ENCODE peak calls at places on chromosomes 13 and 19, in four cellular contexts. One of them, this sample, is unnamed.

GRCh38 chr13:27183561-27184147 is 12.0 kb upstream of the USP12 start:
- DNase-seq in NCI-H774: no peak
- DNase-seq in immature natural killer cell: no peak
- DNase-seq in stimulated activated CD8-positive, alpha-beta memory T cell treated with anti-CD3 and anti-CD28 coated beads, Interleukin-4, amount 100 ng/mL, for 1 hour: no peak
- DNase-seq in this sample: no peak

GRCh38 chr13:109010912-109011311 is 381.5 kb downstream of the MYO16 start:
- DNase-seq in stimulated activated CD8-positive, alpha-beta memory T cell treated with anti-CD3 and anti-CD28 coated beads, Interleukin-4, amount 100 ng/mL, for 1 hour: no peak
- DNase-seq in immature natural killer cell: no peak
- DNase-seq in NCI-H774: no peak
- DNase-seq in this sample: no peak

GRCh38 chr13:48411281-48412099 is 1.4 kb downstream of the LPAR6 start:
- DNase-seq in stimulated activated CD8-positive, alpha-beta memory T cell treated with anti-CD3 and anti-CD28 coated beads, Interleukin-4, amount 100 ng/mL, for 1 hour: no peak
- DNase-seq in immature natural killer cell: peak
- DNase-seq in NCI-H774: no peak
- DNase-seq in this sample: peak

GRCh38 chr19:38658462-38659306 is 11.2 kb downstream of the ACTN4 start:
- DNase-seq in immature natural killer cell: no peak
- DNase-seq in stimulated activated CD8-positive, alpha-beta memory T cell treated with anti-CD3 and anti-CD28 coated beads, Interleukin-4, amount 100 ng/mL, for 1 hour: no peak
- DNase-seq in NCI-H774: peak
- DNase-seq in this sample: no peak

GRCh38 chr19:53140351-53140750 is 7.6 kb upstream of the ZNF415 start:
- DNase-seq in immature natural killer cell: no peak
- DNase-seq in stimulated activated CD8-positive, alpha-beta memory T cell treated with anti-CD3 and anti-CD28 coated beads, Interleukin-4, amount 100 ng/mL, for 1 hour: no peak
- DNase-seq in NCI-H774: no peak
- DNase-seq in this sample: no peak

GRCh38 chr19:6787393-6787792 is 14.9 kb downstream of the VAV1 start:
- DNase-seq in NCI-H774: no peak
- DNase-seq in immature natural killer cell: no peak
- DNase-seq in stimulated activated CD8-positive, alpha-beta memory T cell treated with anti-CD3 and anti-CD28 coated beads, Interleukin-4, amount 100 ng/mL, for 1 hour: no peak
- DNase-seq in this sample: no peak

GRCh38 chr13:45728759-45729158 is 26.6 kb downstream of the CBY2 start:
- DNase-seq in NCI-H774: no peak
- DNase-seq in immature natural killer cell: no peak
- DNase-seq in stimulated activated CD8-positive, alpha-beta memory T cell treated with anti-CD3 and anti-CD28 coated beads, Interleukin-4, amount 100 ng/mL, for 1 hour: no peak
- DNase-seq in this sample: peak

GRCh38 chr13:97256343-97256783 is 34.2 kb downstream of the MBNL2 start:
- DNase-seq in stimulated activated CD8-positive, alpha-beta memory T cell treated with anti-CD3 and anti-CD28 coated beads, Interleukin-4, amount 100 ng/mL, for 1 hour: no peak
- DNase-seq in immature natural killer cell: no peak
- DNase-seq in NCI-H774: no peak
- DNase-seq in this sample: no peak

GRCh38 chr19:45567609-45568008 is 17.0 kb downstream of the OPA3 start:
- DNase-seq in immature natural killer cell: no peak
- DNase-seq in stimulated activated CD8-positive, alpha-beta memory T cell treated with anti-CD3 and anti-CD28 coated beads, Interleukin-4, amount 100 ng/mL, for 1 hour: no peak
- DNase-seq in NCI-H774: no peak
- DNase-seq in this sample: no peak

GRCh38 chr13:33017410-33017929 is 1.2 kb downstream of the KL start:
- DNase-seq in stimulated activated CD8-positive, alpha-beta memory T cell treated with anti-CD3 and anti-CD28 coated beads, Interleukin-4, amount 100 ng/mL, for 1 hour: no peak
- DNase-seq in immature natural killer cell: peak
- DNase-seq in NCI-H774: no peak
- DNase-seq in this sample: peak

GRCh38 chr19:28700176-28700575 is 512.8 kb downstream of the UQCRFS1 start:
- DNase-seq in stimulated activated CD8-positive, alpha-beta memory T cell treated with anti-CD3 and anti-CD28 coated beads, Interleukin-4, amount 100 ng/mL, for 1 hour: no peak
- DNase-seq in NCI-H774: no peak
- DNase-seq in immature natural killer cell: no peak
- DNase-seq in this sample: no peak

GRCh38 chr13:19862511-19863313 is 737 bp downstream of the ZMYM5 start:
- DNase-seq in immature natural killer cell: peak
- DNase-seq in NCI-H774: no peak
- DNase-seq in stimulated activated CD8-positive, alpha-beta memory T cell treated with anti-CD3 and anti-CD28 coated beads, Interleukin-4, amount 100 ng/mL, for 1 hour: peak
- DNase-seq in this sample: peak

GRCh38 chr19:15218501-15218900 is 13.7 kb downstream of the EPHX3 start:
- DNase-seq in stimulated activated CD8-positive, alpha-beta memory T cell treated with anti-CD3 and anti-CD28 coated beads, Interleukin-4, amount 100 ng/mL, for 1 hour: no peak
- DNase-seq in immature natural killer cell: no peak
- DNase-seq in NCI-H774: no peak
- DNase-seq in this sample: no peak

GRCh38 chr19:48918801-48919247 is 14.7 kb upstream of the DHDH start:
- DNase-seq in immature natural killer cell: no peak
- DNase-seq in NCI-H774: no peak
- DNase-seq in stimulated activated CD8-positive, alpha-beta memory T cell treated with anti-CD3 and anti-CD28 coated beads, Interleukin-4, amount 100 ng/mL, for 1 hour: no peak
- DNase-seq in this sample: no peak

GRCh38 chr19:55383279-55383788 is 758 bp downstream of the TMEM238 start:
- DNase-seq in immature natural killer cell: no peak
- DNase-seq in stimulated activated CD8-positive, alpha-beta memory T cell treated with anti-CD3 and anti-CD28 coated beads, Interleukin-4, amount 100 ng/mL, for 1 hour: no peak
- DNase-seq in NCI-H774: no peak
- DNase-seq in this sample: no peak

GRCh38 chr13:50745542-50745941 is 98.0 kb downstream of the DLEU7 start:
- DNase-seq in immature natural killer cell: no peak
- DNase-seq in stimulated activated CD8-positive, alpha-beta memory T cell treated with anti-CD3 and anti-CD28 coated beads, Interleukin-4, amount 100 ng/mL, for 1 hour: no peak
- DNase-seq in NCI-H774: no peak
- DNase-seq in this sample: no peak

GRCh38 chr19:53553865-53554791 is 16.2 kb downstream of the ZNF331 start:
- DNase-seq in NCI-H774: peak
- DNase-seq in stimulated activated CD8-positive, alpha-beta memory T cell treated with anti-CD3 and anti-CD28 coated beads, Interleukin-4, amount 100 ng/mL, for 1 hour: peak
- DNase-seq in immature natural killer cell: peak
- DNase-seq in this sample: peak

GRCh38 chr19:48123907-48124675 is 13.5 kb upstream of the PLA2G4C start:
- DNase-seq in NCI-H774: no peak
- DNase-seq in stimulated activated CD8-positive, alpha-beta memory T cell treated with anti-CD3 and anti-CD28 coated beads, Interleukin-4, amount 100 ng/mL, for 1 hour: no peak
- DNase-seq in immature natural killer cell: no peak
- DNase-seq in this sample: no peak

GRCh38 chr19:16359074-16359473 is 34.4 kb downstream of the KLF2 start:
- DNase-seq in immature natural killer cell: no peak
- DNase-seq in stimulated activated CD8-positive, alpha-beta memory T cell treated with anti-CD3 and anti-CD28 coated beads, Interleukin-4, amount 100 ng/mL, for 1 hour: no peak
- DNase-seq in NCI-H774: no peak
- DNase-seq in this sample: no peak

GRCh38 chr13:50762969-50763568 is 80.4 kb downstream of the DLEU7 start:
- DNase-seq in NCI-H774: no peak
- DNase-seq in immature natural killer cell: no peak
- DNase-seq in stimulated activated CD8-positive, alpha-beta memory T cell treated with anti-CD3 and anti-CD28 coated beads, Interleukin-4, amount 100 ng/mL, for 1 hour: no peak
- DNase-seq in this sample: no peak

GRCh38 chr13:54733639-54734038 is 1705.0 kb downstream of the OLFM4 start:
- DNase-seq in immature natural killer cell: no peak
- DNase-seq in NCI-H774: no peak
- DNase-seq in stimulated activated CD8-positive, alpha-beta memory T cell treated with anti-CD3 and anti-CD28 coated beads, Interleukin-4, amount 100 ng/mL, for 1 hour: no peak
- DNase-seq in this sample: peak

GRCh38 chr19:38538793-38539528 is 78.8 kb downstream of the MAP4K1 start:
- DNase-seq in stimulated activated CD8-positive, alpha-beta memory T cell treated with anti-CD3 and anti-CD28 coated beads, Interleukin-4, amount 100 ng/mL, for 1 hour: no peak
- DNase-seq in immature natural killer cell: peak
- DNase-seq in NCI-H774: no peak
- DNase-seq in this sample: peak

GRCh38 chr19:42422576-42423461 is 4.4 kb downstream of the LIPE start:
- DNase-seq in immature natural killer cell: no peak
- DNase-seq in NCI-H774: no peak
- DNase-seq in stimulated activated CD8-positive, alpha-beta memory T cell treated with anti-CD3 and anti-CD28 coated beads, Interleukin-4, amount 100 ng/mL, for 1 hour: peak
- DNase-seq in this sample: peak

GRCh38 chr19:10230155-10230903 is 802 bp downstream of the S1PR2 start:
- DNase-seq in immature natural killer cell: peak
- DNase-seq in NCI-H774: no peak
- DNase-seq in stimulated activated CD8-positive, alpha-beta memory T cell treated with anti-CD3 and anti-CD28 coated beads, Interleukin-4, amount 100 ng/mL, for 1 hour: no peak
- DNase-seq in this sample: no peak

GRCh38 chr19:1985588-1986356 is 29.7 kb downstream of the BTBD2 start:
- DNase-seq in immature natural killer cell: no peak
- DNase-seq in NCI-H774: no peak
- DNase-seq in stimulated activated CD8-positive, alpha-beta memory T cell treated with anti-CD3 and anti-CD28 coated beads, Interleukin-4, amount 100 ng/mL, for 1 hour: no peak
- DNase-seq in this sample: no peak

GRCh38 chr13:30934381-30934780 is 1.9 kb downstream of the TEX26 start:
- DNase-seq in stimulated activated CD8-positive, alpha-beta memory T cell treated with anti-CD3 and anti-CD28 coated beads, Interleukin-4, amount 100 ng/mL, for 1 hour: no peak
- DNase-seq in NCI-H774: no peak
- DNase-seq in immature natural killer cell: no peak
- DNase-seq in this sample: no peak

GRCh38 chr19:294819-295686 is 3.9 kb upstream of the PLPP2 start:
- DNase-seq in immature natural killer cell: peak
- DNase-seq in NCI-H774: peak
- DNase-seq in stimulated activated CD8-positive, alpha-beta memory T cell treated with anti-CD3 and anti-CD28 coated beads, Interleukin-4, amount 100 ng/mL, for 1 hour: no peak
- DNase-seq in this sample: peak

GRCh38 chr19:42657551-42657950 is 62.8 kb upstream of the CEACAM8 start:
- DNase-seq in NCI-H774: no peak
- DNase-seq in stimulated activated CD8-positive, alpha-beta memory T cell treated with anti-CD3 and anti-CD28 coated beads, Interleukin-4, amount 100 ng/mL, for 1 hour: no peak
- DNase-seq in immature natural killer cell: no peak
- DNase-seq in this sample: no peak

GRCh38 chr19:41308450-41309224 is 1.3 kb upstream of the CCDC97 start:
- DNase-seq in NCI-H774: peak
- DNase-seq in stimulated activated CD8-positive, alpha-beta memory T cell treated with anti-CD3 and anti-CD28 coated beads, Interleukin-4, amount 100 ng/mL, for 1 hour: peak
- DNase-seq in immature natural killer cell: peak
- DNase-seq in this sample: peak

GRCh38 chr19:40150170-40150569 is 41.1 kb upstream of the MAP3K10 start:
- DNase-seq in stimulated activated CD8-positive, alpha-beta memory T cell treated with anti-CD3 and anti-CD28 coated beads, Interleukin-4, amount 100 ng/mL, for 1 hour: no peak
- DNase-seq in NCI-H774: no peak
- DNase-seq in immature natural killer cell: no peak
- DNase-seq in this sample: no peak

GRCh38 chr19:1269478-1270167 is 491 bp downstream of the CIRBP start:
- DNase-seq in NCI-H774: peak
- DNase-seq in stimulated activated CD8-positive, alpha-beta memory T cell treated with anti-CD3 and anti-CD28 coated beads, Interleukin-4, amount 100 ng/mL, for 1 hour: peak
- DNase-seq in immature natural killer cell: peak
- DNase-seq in this sample: peak